ENCODE peak calls at places on chromosome 11, in four cellular contexts. F, J, H and Z are unnamed samples.

GRCh38 chr11:1637628-1638027 is 8.1 kb downstream of the KRTAP5-5 start:
- DNase-seq in F (no peak), J (no peak), H (no peak), Z (no peak)

GRCh38 chr11:70733327-70734325 is 335.3 kb downstream of the CTTN start:
- DNase-seq in J (no peak), H (no peak), F (no peak), Z (no peak)

GRCh38 chr11:69378303-69379141 is 84.6 kb downstream of the MYEOV start:
- DNase-seq in F (no peak), H (no peak), J (no peak), Z (no peak)

GRCh38 chr11:85772700-85773099 is 38.2 kb downstream of the SYTL2 start:
- DNase-seq in H (no peak), F (no peak), J (no peak), Z (no peak)

GRCh38 chr11:131033151-131033651 is 116.9 kb upstream of the SNX19 start:
- DNase-seq in H (peak), F (no peak), J (peak), Z (no peak)

GRCh38 chr11:17163742-17164141 is 44.0 kb downstream of the PIK3C2A start:
- DNase-seq in J (no peak), F (no peak), H (no peak), Z (no peak)

GRCh38 chr11:68383976-68384501 is 71.6 kb downstream of the LRP5 start:
- DNase-seq in J (peak), H (peak), F (peak), Z (peak)

GRCh38 chr11:110433393-110434333 is 3.9 kb downstream of the FDX1 start:
- DNase-seq in F (no peak), H (no peak), J (no peak), Z (peak)

GRCh38 chr11:104380358-104380757 is 216.4 kb upstream of the PDGFD start:
- DNase-seq in J (no peak), H (no peak), F (no peak), Z (no peak)

GRCh38 chr11:71267807-71268421 is 15.5 kb upstream of the SHANK2 start:
- DNase-seq in J (no peak), F (no peak), H (no peak), Z (no peak)

GRCh38 chr11:3671334-3672254 is at the start of gene CHRNA10:
- DNase-seq in J (no peak), H (no peak), F (no peak), Z (no peak)

GRCh38 chr11:131666006-131666405 is 295.6 kb downstream of the NTM start:
- DNase-seq in F (no peak), J (no peak), H (no peak), Z (no peak)

GRCh38 chr11:12184696-12185095 is 74.3 kb downstream of the MICAL2 start:
- DNase-seq in J (no peak), F (no peak), H (no peak), Z (no peak)

GRCh38 chr11:63667993-63668392 is 3.2 kb downstream of the ATL3 start:
- DNase-seq in H (peak), F (no peak), J (peak), Z (peak)

GRCh38 chr11:44754876-44755552 is 28.3 kb downstream of the TSPAN18 start:
- DNase-seq in J (no peak), F (no peak), H (no peak), Z (no peak)

GRCh38 chr11:44823006-44823405 is 96.2 kb downstream of the TSPAN18 start:
- DNase-seq in H (no peak), F (no peak), J (no peak), Z (peak)

GRCh38 chr11:17014774-17015638 is 792 bp upstream of the PLEKHA7 start:
- DNase-seq in H (peak), F (no peak), J (peak), Z (peak)

GRCh38 chr11:50080256-50080655 is 47.6 kb downstream of the OR4C45 start:
- DNase-seq in J (no peak), H (no peak), F (no peak), Z (no peak)

GRCh38 chr11:36364551-36364950 is 68.5 kb downstream of the PRR5L start:
- DNase-seq in J (no peak), H (no peak), F (no peak), Z (no peak)

GRCh38 chr11:88338223-88338661 is 706 bp upstream of the CTSC start:
- DNase-seq in F (peak), J (peak), H (peak), Z (peak)

GRCh38 chr11:64112771-64113461 is 53.0 kb downstream of the MACROD1 start:
- DNase-seq in J (no peak), H (no peak), F (no peak), Z (no peak)

GRCh38 chr11:420054-420910 is 5.5 kb upstream of the SIGIRR start:
- DNase-seq in F (no peak), H (no peak), J (no peak), Z (no peak)

GRCh38 chr11:76166314-76166713 is 40.0 kb downstream of the WNT11 start:
- DNase-seq in J (peak), F (no peak), H (no peak), Z (no peak)

GRCh38 chr11:70568504-70569172 is 170.3 kb downstream of the CTTN start:
- DNase-seq in F (peak), H (no peak), J (peak), Z (no peak)

GRCh38 chr11:699753-700152 is 4.1 kb downstream of the TMEM80 start:
- DNase-seq in J (no peak), F (no peak), H (no peak), Z (no peak)

GRCh38 chr11:76445122-76446084 is 585 bp downstream of the EMSY start:
- DNase-seq in J (peak), F (peak), H (peak), Z (peak)

GRCh38 chr11:96321066-96321465 is 21.9 kb downstream of the MAML2 start:
- DNase-seq in J (no peak), H (no peak), F (no peak), Z (no peak)

GRCh38 chr11:63179446-63180068 is 35.5 kb upstream of the SLC22A24 start:
- DNase-seq in F (no peak), H (no peak), J (no peak), Z (no peak)

GRCh38 chr11:82892611-82893169 is 7.5 kb downstream of the PRCP start:
- DNase-seq in J (no peak), F (no peak), H (no peak), Z (no peak)

GRCh38 chr11:1597331-1597741 is 758 bp downstream of the KRTAP5-2 start:
- DNase-seq in F (no peak), H (no peak), J (no peak), Z (no peak)

GRCh38 chr11:63839508-63840355 is 822 bp downstream of the MARK2 start:
- DNase-seq in F (peak), J (no peak), H (no peak), Z (peak)

DNA sequence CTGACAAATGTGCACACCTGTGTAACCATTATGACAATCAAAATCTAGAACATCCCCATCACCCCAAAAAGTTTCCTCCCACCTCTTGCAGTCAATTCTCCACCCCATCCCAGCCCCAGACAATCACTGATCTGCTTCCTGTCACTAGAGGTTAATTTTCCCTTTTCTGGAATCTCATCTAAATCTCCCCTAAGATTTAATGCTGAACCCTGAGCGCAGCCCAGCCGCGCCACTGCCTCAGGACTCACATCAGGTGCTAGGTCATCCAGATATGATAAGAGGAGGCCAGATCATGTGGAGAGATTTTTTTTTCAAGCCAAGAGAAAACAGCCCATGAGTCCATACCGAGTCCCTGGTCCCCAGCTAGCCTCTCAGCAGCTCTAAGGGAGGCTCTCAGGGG is 4.3 kb upstream of the TMPRSS13 start:
- DNase-seq in H (no peak), F (no peak), J (no peak), Z (no peak)
- TF ChIP-seq POLR2A in H (no peak), F (no peak), J (no peak), Z (no peak)

GRCh38 chr11:121226415-121227263 is 65.9 kb upstream of the SC5D start:
- DNase-seq in H (no peak), J (no peak), F (no peak), Z (no peak)
- TF ChIP-seq POLR2A in H (no peak), J (no peak), F (no peak), Z (no peak)

DNA sequence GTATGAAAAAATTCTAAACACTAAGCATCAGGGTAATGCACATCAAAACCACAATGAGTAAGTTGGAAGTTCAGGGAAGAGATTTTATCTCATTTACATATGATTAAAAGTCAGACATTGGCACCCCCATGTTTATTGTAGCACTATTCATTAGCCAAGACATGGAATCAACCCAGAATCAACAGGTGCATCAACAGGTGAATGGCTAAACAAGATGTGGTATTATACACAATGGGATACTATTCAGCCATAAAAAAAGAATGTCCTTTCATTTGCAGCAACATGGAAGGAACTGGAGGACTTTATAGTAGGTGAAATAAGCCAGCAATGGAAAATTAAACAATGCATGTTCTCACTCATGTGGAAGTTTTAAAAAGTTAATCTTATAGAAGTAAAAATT is 17.6 kb upstream of the TTC17 start:
- DNase-seq in H (no peak), F (no peak), J (no peak), Z (no peak)
- TF ChIP-seq POLR2A in H (no peak), F (no peak), J (no peak), Z (no peak)

GRCh38 chr11:77820565-77821348 is at the start of the genes AAMDC and RSF1:
- DNase-seq in H (peak), J (peak), F (peak), Z (peak)
- TF ChIP-seq POLR2A in H (peak), J (peak), F (peak), Z (peak)